ENCODE peak calls at places on chromosomes 2 and 18, in five cellular contexts. K is stimulated activated CD8-positive, alpha-beta memory T cell treated with anti-CD3 and anti-CD28 coated beads, Interleukin-7, amount 100 ng/mL, for 1 hour; I is activated CD4-positive, alpha-beta T cell treated with anti-CD3 and anti-CD28 coated beads, Interleukin-2, amount 50 U/mL, for 1 hour; H is activated CD8-positive, alpha-beta T cell treated with anti-CD3 and anti-CD28 coated beads for 36 hours; W is B cell. G is an unnamed sample.

GRCh38 chr2:128311755-128312341 is 6.8 kb downstream of the HS6ST1 start:
- DNase-seq in K (no peak), I (no peak), H (no peak), W (peak; percentile 3), G (no peak)

GRCh38 chr2:206642075-206643025 is at the start of gene FAM237A:
- DNase-seq in K (no peak), I (no peak), H (peak; percentile 39), W (no peak), G (peak; percentile 16)

GRCh38 chr2:112342067-112342466 is 66.7 kb downstream of the ZC3H6 start:
- DNase-seq in K (no peak), I (no peak), H (no peak), W (no peak), G (no peak)

GRCh38 chr2:134564549-134564948 is 154.3 kb downstream of the TMEM163 start:
- DNase-seq in K (no peak), I (no peak), H (no peak), W (no peak), G (no peak)

GRCh38 chr18:13218376-13219011 is at the start of gene LDLRAD4:
- DNase-seq in K (no peak), I (peak; percentile 46), H (peak; percentile 58), W (peak; percentile 56), G (peak; percentile 84)

GRCh38 chr2:29847901-29848300 is 73.5 kb downstream of the ALK start:
- DNase-seq in K (no peak), I (no peak), H (no peak), W (no peak), G (no peak)

GRCh38 chr2:142189506-142189905 is 58.7 kb upstream of the LRP1B start:
- DNase-seq in K (no peak), I (no peak), H (no peak), W (no peak), G (no peak)

GRCh38 chr2:25845843-25846505 is 32.3 kb downstream of the ASXL2 start:
- DNase-seq in K (no peak), I (no peak), H (no peak), W (no peak), G (no peak)

GRCh38 chr2:24492283-24493272 is 1.5 kb downstream of the NCOA1 start:
- DNase-seq in K (no peak), I (no peak), H (no peak), W (no peak), G (no peak)

GRCh38 chr2:3956892-3957291 is 253.5 kb downstream of the DCDC2C start:
- DNase-seq in K (no peak), I (no peak), H (no peak), W (no peak), G (no peak)

GRCh38 chr2:220452561-220452960 is 825.1 kb downstream of the SLC4A3 start:
- DNase-seq in K (no peak), I (no peak), H (no peak), W (no peak), G (no peak)

GRCh38 chr2:105518897-105519296 is 120.0 kb upstream of the FHL2 start:
- DNase-seq in K (no peak), I (no peak), H (no peak), W (no peak), G (no peak)

GRCh38 chr18:13611616-13612110 is 114.7 kb downstream of the FAM210A start:
- DNase-seq in K (no peak), I (no peak), H (no peak), W (no peak), G (no peak)

GRCh38 chr2:75460630-75461029 is 100.1 kb downstream of the EVA1A start:
- DNase-seq in K (no peak), I (no peak), H (no peak), W (no peak), G (no peak)

GRCh38 chr2:8119782-8120551 is 561.9 kb upstream of the ID2 start:
- DNase-seq in K (no peak), I (no peak), H (no peak), W (no peak), G (no peak)

GRCh38 chr2:212912445-212913103 is 238.8 kb downstream of the IKZF2 start:
- DNase-seq in K (no peak), I (no peak), H (no peak), W (no peak), G (no peak)

GRCh38 chr2:74291217-74291551 is 52.0 kb downstream of the SLC4A5 start:
- DNase-seq in K (no peak), I (no peak), H (no peak), W (no peak), G (no peak)

GRCh38 chr2:195985731-195986130 is 82.9 kb downstream of the DNAH7 start:
- DNase-seq in K (no peak), I (no peak), H (no peak), W (no peak), G (no peak)

G was measured in HuH-7.5.